ENCODE peak calls at places on chromosomes 7 and 10, in five cellular contexts. X is MM.1S, A is adrenal gland, H is BE2C, R is endothelial cell. J is an unnamed sample.

GRCh38 chr10:42769653-42770052 is 12.9 kb upstream of the BMS1 start:
- DNase-seq in X (no peak), A (peak; percentile 54), H (peak; percentile 66), R (no peak), J (no peak)

GRCh38 chr10:73044378-73045285 is 52.0 kb downstream of the P4HA1 start:
- DNase-seq in X (no peak), A (no peak), H (no peak), R (no peak), J (peak; percentile 83)

GRCh38 chr10:102196893-102197292 is 29.2 kb upstream of the ELOVL3 start:
- DNase-seq in X (no peak), A (no peak), H (no peak), R (no peak), J (no peak)

GRCh38 chr7:2036786-2037185 is 196.0 kb downstream of the MAD1L1 start:
- DNase-seq in X (no peak), A (peak; percentile 1), H (peak; percentile 4), R (no peak), J (no peak)

GRCh38 chr10:63384001-63384400 is 81.8 kb downstream of the JMJD1C start:
- DNase-seq in X (no peak), A (no peak), H (no peak), R (no peak), J (no peak)

GRCh38 chr10:42615419-42615818 is 23.0 kb downstream of the ZNF33B start:
- DNase-seq in X (no peak), A (no peak), H (no peak), R (no peak), J (no peak)

GRCh38 chr10:10589540-10589939 is 428.1 kb upstream of the CELF2 start:
- DNase-seq in X (no peak), A (peak; percentile 33), H (no peak), R (no peak), J (peak; percentile 81)

GRCh38 chr10:6074489-6075301 is 12.5 kb upstream of the IL2RA start:
- DNase-seq in X (no peak), A (no peak), H (no peak), R (no peak), J (no peak)

GRCh38 chr7:6171532-6172330 is 100.7 kb downstream of the CYTH3 start:
- DNase-seq in X (no peak), A (no peak), H (peak; percentile 72), R (peak; percentile 8), J (no peak)

GRCh38 chr7:2043316-2044039 is 189.3 kb downstream of the MAD1L1 start:
- DNase-seq in X (no peak), A (no peak), H (peak; percentile 3), R (no peak), J (no peak)

GRCh38 chr10:29619273-29619672 is 15.5 kb downstream of the SVIL start:
- DNase-seq in X (no peak), A (no peak), H (no peak), R (no peak), J (no peak)

GRCh38 chr10:74799840-74800239 is 26.6 kb upstream of the KAT6B start:
- DNase-seq in X (no peak), A (no peak), H (no peak), R (no peak), J (peak; percentile 63)

GRCh38 chr10:76291175-76291574 is 859.8 kb downstream of the LRMDA start:
- DNase-seq in X (no peak), A (no peak), H (no peak), R (no peak), J (no peak)

GRCh38 chr10:103265712-103266329 is 11.1 kb upstream of the INA start:
- DNase-seq in X (no peak), A (peak; percentile 57), H (no peak), R (peak; percentile 76), J (peak; percentile 77)

GRCh38 chr10:122229678-122230077 is 41.4 kb upstream of the BTBD16 start:
- DNase-seq in X (no peak), A (no peak), H (no peak), R (no peak), J (no peak)

GRCh38 chr10:130578532-130579289 is 442.5 kb downstream of the GLRX3 start:
- DNase-seq in X (no peak), A (no peak), H (no peak), R (no peak), J (no peak)

GRCh38 chr7:123024989-123025758 is 29.7 kb upstream of the TAS2R16 start:
- DNase-seq in X (no peak), A (no peak), H (no peak), R (no peak), J (peak; percentile 65)

GRCh38 chr10:124385627-124386185 is 33.0 kb downstream of the OAT start:
- DNase-seq in X (no peak), A (no peak), H (no peak), R (no peak), J (no peak)

GRCh38 chr10:122446668-122447410 is 7.6 kb upstream of the ARMS2 start:
- DNase-seq in X (no peak), A (no peak), H (no peak), R (no peak), J (peak; percentile 29)

GRCh38 chr7:70710011-70710480 is 421.9 kb upstream of the GALNT17 start:
- DNase-seq in X (no peak), A (no peak), H (no peak), R (no peak), J (peak; percentile 58)

GRCh38 chr10:4651404-4652037 is 174.5 kb upstream of the AKR1E2 start:
- DNase-seq in X (no peak), A (no peak), H (no peak), R (no peak), J (no peak)

GRCh38 chr10:97709746-97710078 is 3.8 kb upstream of the MARVELD1 start:
- DNase-seq in X (no peak), A (no peak), H (no peak), R (no peak), J (no peak)
- TF ChIP-seq CTCF in X (no peak), A (no peak), H (no peak), R (no peak), J (no peak)

DNA sequence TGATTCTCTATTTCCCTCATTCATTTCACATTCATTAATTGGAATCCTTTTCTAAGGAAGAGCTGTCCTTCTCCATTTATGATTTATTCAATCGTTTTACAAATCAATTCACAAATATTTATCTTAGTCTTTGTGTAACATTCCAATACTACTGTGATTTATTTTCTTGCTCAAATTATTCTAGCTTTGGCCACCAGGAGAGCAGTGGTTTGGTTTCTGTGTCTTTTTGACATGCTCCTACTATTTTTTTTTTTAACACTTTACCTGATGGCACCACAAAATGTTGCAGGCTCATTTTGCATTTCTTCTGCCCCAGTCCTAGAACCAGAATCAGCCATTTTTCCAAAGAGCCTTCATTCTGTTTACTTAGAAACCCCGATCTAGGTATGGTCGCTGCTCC is 13.3 kb upstream of the RBM33 start:
- DNase-seq in X (no peak), A (no peak), H (no peak), R (no peak), J (no peak)
- TF ChIP-seq CTCF in X (no peak), A (no peak), H (no peak), R (peak; percentile 27), J (no peak)

DNA sequence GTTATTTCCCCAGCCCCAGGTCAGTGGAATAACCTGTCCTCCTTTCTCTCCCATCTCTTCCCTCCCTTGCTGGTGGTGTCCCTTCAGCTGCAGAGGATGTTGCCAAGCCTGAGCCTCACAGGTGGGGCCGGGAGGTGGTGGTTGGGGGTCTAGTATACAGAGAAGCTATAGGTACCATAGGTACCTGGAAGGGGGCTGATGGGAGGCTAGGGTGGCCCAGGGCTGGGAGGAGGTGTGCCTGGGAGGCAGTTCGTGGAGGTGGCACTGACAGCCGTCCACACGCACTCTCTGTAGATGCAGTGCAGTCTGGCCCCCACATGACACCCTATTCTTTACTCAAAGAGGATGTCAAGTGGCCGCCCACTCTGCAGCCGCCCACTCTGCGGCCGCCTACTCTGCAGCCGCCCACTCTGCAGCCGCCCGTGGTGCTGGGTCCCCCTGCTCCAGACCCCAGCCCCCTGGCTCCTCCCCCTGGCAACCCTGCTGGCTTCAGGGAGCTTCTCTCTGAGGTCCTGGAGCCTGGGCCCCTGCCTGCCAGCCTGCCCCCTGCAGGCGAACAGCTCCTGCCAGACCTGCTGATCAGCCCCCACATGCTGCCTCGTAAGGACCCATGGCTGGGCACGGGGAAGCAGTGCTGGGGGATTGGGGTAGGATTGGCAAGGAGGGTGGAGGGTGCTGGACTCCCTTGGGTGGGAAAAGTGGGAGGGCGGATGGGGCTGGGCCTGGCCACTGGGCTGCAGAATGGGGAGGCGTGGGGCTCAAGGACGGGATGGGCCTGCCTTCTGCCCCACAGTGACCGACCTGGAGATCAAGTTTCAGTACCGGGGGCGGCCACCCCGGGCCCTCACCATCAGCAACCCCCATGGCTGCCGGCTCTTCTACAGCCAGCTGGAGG is 9.5 kb downstream of the IRF5 start:
- DNase-seq in X (no peak), A (no peak), H (no peak), R (no peak), J (no peak)
- TF ChIP-seq CTCF in X (peak; percentile 46), A (no peak), H (peak; percentile 19), R (peak; percentile 26), J (peak; percentile 6)

GRCh38 chr10:16156681-16157080 is 280.1 kb upstream of the PTER start:
- DNase-seq in X (no peak), A (no peak), H (no peak), R (no peak), J (no peak)

GRCh38 chr10:16155761-16156322 is 281.0 kb upstream of the PTER start:
- DNase-seq in X (no peak), A (no peak), H (no peak), R (no peak), J (no peak)
- TF ChIP-seq CTCF in X (no peak), A (no peak), H (no peak), R (no peak), J (no peak)

DNA sequence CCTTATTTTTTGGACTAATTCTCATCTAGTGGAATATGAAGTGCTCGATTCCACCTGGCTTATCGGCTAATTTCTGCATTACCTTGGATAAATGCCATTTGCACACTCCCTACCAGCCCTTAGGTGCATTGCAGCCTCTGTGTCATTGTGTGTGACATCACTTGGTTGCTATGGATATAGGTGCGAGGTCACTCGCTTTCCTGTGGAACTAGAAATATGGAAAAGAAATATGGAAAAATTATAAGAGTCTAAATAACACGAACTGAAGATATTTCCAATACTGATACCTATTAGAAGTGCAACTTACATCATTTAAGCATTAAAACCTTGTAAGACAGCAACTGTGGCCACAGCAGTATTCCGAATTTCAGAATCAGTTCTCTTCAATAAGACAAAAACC is 2.0 kb downstream of the YWHAG start:
- DNase-seq in X (no peak), A (peak; percentile 27), H (peak; percentile 40), R (no peak), J (no peak)
- TF ChIP-seq CTCF in X (no peak), A (no peak), H (peak; percentile 10), R (no peak), J (no peak)

J was measured in astrocyte of the cerebellum.